ENCODE peak calls at places on chromosomes 4 and X, in eight cellular contexts. V, K, C, J, Y, L, I and F are unnamed samples.

GRCh38 chr4:146202665-146203064 is 11.7 kb upstream of the REELD1 start:
- DNase-seq in K (no peak), Y (no peak), I (no peak), C (no peak), V (no peak), L (no peak), J (no peak), F (no peak)

GRCh38 chrX:119093991-119094741 is 21.4 kb downstream of the CT47C1 start:
- DNase-seq in K (no peak), J (peak; percentile 4), V (no peak), C (peak; percentile 37), Y (no peak), L (no peak), I (no peak), F (no peak)

GRCh38 chrX:6226646-6227444 is 1.8 kb downstream of the NLGN4X start:
- DNase-seq in K (no peak), J (no peak), C (no peak), Y (no peak), L (peak; percentile 33), I (no peak), V (peak; percentile 62), F (peak; percentile 73)

GRCh38 chr4:174697164-174697563 is 131.9 kb downstream of the GLRA3 start:
- DNase-seq in Y (peak; percentile 14), C (no peak), V (no peak), I (no peak), J (no peak), K (no peak), L (no peak), F (no peak)

GRCh38 chrX:3532571-3532970 is 180.9 kb downstream of the PRKX start:
- DNase-seq in C (no peak), V (no peak), Y (no peak), K (no peak), I (no peak), L (no peak), J (no peak), F (no peak)

GRCh38 chrX:140480765-140481164 is 24.1 kb downstream of the SOX3 start:
- DNase-seq in V (no peak), C (no peak), Y (no peak), K (no peak), I (no peak), L (no peak), J (no peak), F (no peak)

GRCh38 chr4:164482092-164482404 is 271.9 kb upstream of the SMIM31 start:
- DNase-seq in C (no peak), I (no peak), Y (no peak), L (no peak), V (no peak), K (no peak), J (no peak), F (no peak)

GRCh38 chr4:115171220-115171619 is 57.8 kb upstream of the NDST4 start:
- DNase-seq in C (no peak), L (no peak), K (no peak), Y (no peak), I (no peak), J (no peak), V (no peak), F (no peak)

GRCh38 chrX:110430293-110431076 is 71.8 kb downstream of the RTL9 start:
- DNase-seq in K (no peak), J (no peak), C (no peak), Y (no peak), L (no peak), I (no peak), V (no peak), F (no peak)

DNA sequence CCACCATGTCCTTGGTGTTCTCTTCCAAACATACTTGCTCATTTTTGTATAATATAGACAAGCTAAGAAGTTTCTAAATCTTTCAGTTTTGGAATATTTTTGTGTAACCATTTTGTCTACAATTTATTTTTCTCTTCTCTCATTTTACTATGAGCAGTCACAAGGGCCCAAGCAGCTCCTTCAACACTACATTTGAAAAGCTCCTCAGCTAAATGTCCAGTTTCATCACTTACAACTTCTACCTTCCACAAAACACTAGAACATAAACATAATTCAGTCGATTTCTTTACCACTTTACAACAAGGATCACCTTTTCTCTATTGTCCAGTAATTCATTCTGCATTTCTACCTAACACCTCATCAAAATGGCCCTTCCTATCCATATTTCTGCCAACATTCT is 554.4 kb downstream of the RAB28 start:
- DNase-seq in I (no peak), K (no peak), C (no peak), Y (no peak), L (no peak), J (no peak), V (no peak), F (no peak)
- TF ChIP-seq POLR2A in I (no peak), K (no peak), C (no peak), Y (no peak), L (no peak), J (no peak), V (no peak), F (no peak)

GRCh38 chr4:6855692-6856297 is 53.8 kb upstream of the TBC1D14 start:
- DNase-seq in C (peak; percentile 71), K (no peak), V (no peak), I (no peak), J (peak; percentile 93), L (no peak), Y (no peak), F (no peak)
- TF ChIP-seq POLR2A in C (no peak), K (no peak), V (no peak), I (no peak), J (no peak), L (no peak), Y (no peak), F (no peak)

GRCh38 chr4:139562839-139563238 is 6.8 kb upstream of the SETD7 start:
- DNase-seq in C (no peak), I (no peak), V (no peak), L (no peak), J (no peak), Y (no peak), K (no peak), F (no peak)
- TF ChIP-seq POLR2A in C (no peak), I (no peak), V (no peak), L (no peak), J (no peak), Y (no peak), K (no peak), F (no peak)

DNA sequence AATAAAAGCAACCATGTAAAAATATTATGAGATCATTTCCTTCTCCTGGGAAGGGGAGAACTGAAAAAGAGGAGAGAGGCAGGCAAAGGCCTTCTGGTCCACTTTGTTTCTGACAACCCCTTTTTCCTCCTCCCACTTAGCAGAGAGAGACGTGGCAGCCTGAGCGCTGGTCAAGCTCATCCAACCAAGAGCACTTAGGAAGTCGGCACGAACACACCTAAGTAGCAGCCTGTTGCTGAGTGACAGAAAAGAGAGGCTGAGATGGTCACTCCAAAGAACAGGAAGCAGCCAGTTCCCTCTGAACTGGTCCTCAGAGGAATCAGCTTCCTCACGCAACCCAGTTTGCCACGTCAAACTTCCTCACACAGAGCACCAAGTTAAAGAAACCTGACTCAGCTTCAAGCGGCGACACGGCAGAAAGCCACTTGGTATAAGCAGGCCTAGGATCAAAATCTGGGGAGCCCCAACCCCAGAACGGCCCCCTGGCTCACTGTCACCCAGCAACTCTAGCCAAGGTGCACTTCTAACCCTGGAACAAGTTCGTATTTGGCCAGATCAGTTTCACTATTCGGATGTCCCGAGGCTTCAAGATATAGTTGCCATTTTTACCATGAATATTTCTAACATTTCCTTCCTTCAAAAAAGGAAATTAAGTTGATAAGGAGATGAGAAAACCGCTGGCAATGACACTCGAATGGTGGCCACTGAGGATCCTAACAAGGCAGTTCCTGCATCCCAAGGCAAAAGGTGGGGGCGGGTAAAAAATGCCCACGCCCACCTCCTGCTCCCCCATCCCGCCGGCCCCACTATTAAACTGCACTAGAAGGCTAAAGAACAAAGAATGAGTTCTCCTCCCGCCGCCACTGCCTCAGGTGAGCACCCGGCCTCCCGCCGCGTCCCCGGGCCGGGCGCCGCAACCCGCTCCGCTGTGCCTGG is 698 bp downstream of the SEC24D start:
- DNase-seq in K (peak; percentile 68), C (peak; percentile 66), I (no peak), V (no peak), J (peak; percentile 94), Y (peak; percentile 68), L (peak; percentile 68), F (peak; percentile 87)
- TF ChIP-seq POLR2A in K (no peak), C (no peak), I (peak; percentile 71), V (peak; percentile 55), J (peak; percentile 88), Y (peak; percentile 62), L (peak; percentile 26), F (no peak)